ENCODE peak calls at places on chromosomes 12 and 14, in seven cellular contexts. Z is psoas muscle, P is cardiac fibroblast, X is right lobe of liver, D is HFF-Myc, L is stomach, T is fibroblast of pulmonary artery. R is an unnamed sample.

GRCh38 chr14:52012635-52013034 is 23.3 kb downstream of the RTRAF start:
- DNase-seq in Z (peak), P (peak), X (no peak), D (no peak), L (no peak), T (peak), R (no peak)

GRCh38 chr12:82486524-82487235 is 128.4 kb downstream of the METTL25 start:
- DNase-seq in Z (no peak), P (peak), X (no peak), D (no peak), L (no peak), T (peak), R (no peak)

GRCh38 chr12:1797011-1797901 is 23.1 kb upstream of the LRTM2 start:
- DNase-seq in Z (peak), P (peak), X (peak), D (no peak), L (peak), T (no peak), R (no peak)

GRCh38 chr12:107912421-107913004 is 138.0 kb downstream of the ASCL4 start:
- DNase-seq in Z (peak), P (peak), X (peak), D (no peak), L (peak), T (peak), R (peak)

GRCh38 chr14:87175175-87175574 is 817.8 kb downstream of the GALC start:
- DNase-seq in Z (no peak), P (no peak), X (no peak), D (no peak), L (no peak), T (no peak), R (no peak)

GRCh38 chr14:76729195-76729594 is 32.1 kb upstream of the VASH1 start:
- DNase-seq in Z (no peak), P (no peak), X (no peak), D (no peak), L (no peak), T (no peak), R (no peak)

GRCh38 chr12:56358836-56359532 is 923 bp downstream of the STAT2 start:
- DNase-seq in Z (no peak), P (peak), X (no peak), D (peak), L (no peak), T (peak), R (no peak)

GRCh38 chr12:49706351-49707126 is 666 bp downstream of the FMNL3 start:
- DNase-seq in Z (peak), P (peak), X (peak), D (no peak), L (peak), T (peak), R (peak)

GRCh38 chr12:126051611-126052107 is 986.4 kb downstream of the AACS start:
- DNase-seq in Z (no peak), P (peak), X (no peak), D (no peak), L (no peak), T (peak), R (no peak)

GRCh38 chr12:127556487-127556886 is 710.5 kb upstream of the TMEM132C start:
- DNase-seq in Z (no peak), P (no peak), X (no peak), D (no peak), L (no peak), T (no peak), R (no peak)

GRCh38 chr14:55702501-55702900 is 122.5 kb downstream of the KTN1 start:
- DNase-seq in Z (no peak), P (no peak), X (no peak), D (no peak), L (no peak), T (no peak), R (no peak)

GRCh38 chr14:72547999-72548398 is 345.9 kb downstream of the DPF3 start:
- DNase-seq in Z (no peak), P (peak), X (peak), D (no peak), L (no peak), T (no peak), R (no peak)

GRCh38 chr12:88878295-88878694 is 298.0 kb upstream of the KITLG start:
- DNase-seq in Z (no peak), P (no peak), X (no peak), D (no peak), L (no peak), T (no peak), R (no peak)

GRCh38 chr12:68521321-68521839 is 89.3 kb upstream of the RAP1B start:
- DNase-seq in Z (no peak), P (peak), X (no peak), D (no peak), L (no peak), T (peak), R (no peak)

GRCh38 chr12:47547077-47547476 is 158.8 kb downstream of the RPAP3 start:
- DNase-seq in Z (no peak), P (peak), X (no peak), D (no peak), L (no peak), T (peak), R (no peak)

GRCh38 chr12:109446-109845 is 42.9 kb downstream of the IQSEC3 start:
- DNase-seq in Z (no peak), P (no peak), X (no peak), D (no peak), L (no peak), T (no peak), R (no peak)

DNA sequence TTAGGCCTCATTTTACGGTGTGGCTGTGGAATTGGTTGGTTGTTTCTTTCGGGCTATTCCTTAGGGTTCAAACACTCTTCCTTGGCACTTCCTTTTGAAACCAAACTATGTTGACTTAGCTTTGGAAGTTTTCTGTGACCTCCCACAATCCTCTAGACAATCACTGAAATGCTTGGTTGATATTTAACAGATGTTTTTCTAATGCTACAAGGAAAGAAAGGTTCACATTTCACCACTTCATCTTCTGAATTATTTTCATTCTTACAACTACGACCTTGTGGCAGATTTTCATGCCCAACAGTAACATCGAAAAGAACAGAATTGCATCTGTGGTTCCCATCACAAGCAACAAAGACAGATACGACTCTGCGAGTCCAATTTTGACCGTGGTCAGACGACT is 16.8 kb downstream of the PRKAB1 start:
- DNase-seq in Z (no peak), P (no peak), X (no peak), D (no peak), L (no peak), T (no peak), R (no peak)
- TF ChIP-seq CTCF in Z (no peak), P (no peak), X (no peak), D (no peak), L (no peak), T (no peak), R (no peak)

DNA sequence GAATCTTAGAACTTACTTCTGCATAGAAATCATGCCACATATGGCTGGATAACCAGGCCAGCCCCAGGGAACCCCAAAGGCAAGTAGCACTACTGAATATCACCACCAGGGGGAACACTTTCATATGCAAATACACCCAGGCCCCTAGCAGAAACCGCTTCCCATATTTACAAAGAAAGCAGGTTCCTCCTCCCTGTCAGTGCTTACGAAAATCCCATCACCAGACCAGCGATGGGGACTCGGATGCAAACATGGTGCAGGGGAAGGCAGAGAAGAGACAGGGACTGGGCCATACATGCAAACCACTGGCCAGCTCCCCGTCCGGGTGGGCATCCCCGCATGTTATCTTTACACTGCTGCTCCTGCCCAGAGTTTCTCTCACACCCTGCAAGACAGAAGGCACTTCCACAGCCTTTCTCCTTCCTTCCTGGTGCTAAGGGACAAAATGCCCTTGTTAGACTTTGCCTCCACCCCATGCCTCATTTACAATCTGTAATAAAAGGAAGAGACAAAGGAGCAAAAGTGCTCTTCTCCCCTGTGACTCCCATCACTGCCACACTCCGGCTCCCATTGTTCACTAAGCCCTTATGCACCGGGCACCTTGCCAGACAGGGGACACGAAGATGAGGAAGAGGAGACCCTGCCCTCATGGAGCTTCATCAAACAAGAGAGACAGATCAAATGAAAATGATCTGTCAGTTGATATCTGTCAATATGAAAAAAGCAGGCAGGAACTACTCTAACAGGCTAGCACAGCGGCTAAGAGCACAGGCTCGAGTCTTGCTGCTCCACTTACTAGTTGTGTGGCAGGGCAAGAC is 62.3 kb downstream of the PTPN21 start:
- DNase-seq in Z (no peak), P (peak), X (peak), D (peak), L (peak), T (peak), R (peak)
- TF ChIP-seq CTCF in Z (peak), P (peak), X (peak), D (peak), L (peak), T (peak), R (peak)

DNA sequence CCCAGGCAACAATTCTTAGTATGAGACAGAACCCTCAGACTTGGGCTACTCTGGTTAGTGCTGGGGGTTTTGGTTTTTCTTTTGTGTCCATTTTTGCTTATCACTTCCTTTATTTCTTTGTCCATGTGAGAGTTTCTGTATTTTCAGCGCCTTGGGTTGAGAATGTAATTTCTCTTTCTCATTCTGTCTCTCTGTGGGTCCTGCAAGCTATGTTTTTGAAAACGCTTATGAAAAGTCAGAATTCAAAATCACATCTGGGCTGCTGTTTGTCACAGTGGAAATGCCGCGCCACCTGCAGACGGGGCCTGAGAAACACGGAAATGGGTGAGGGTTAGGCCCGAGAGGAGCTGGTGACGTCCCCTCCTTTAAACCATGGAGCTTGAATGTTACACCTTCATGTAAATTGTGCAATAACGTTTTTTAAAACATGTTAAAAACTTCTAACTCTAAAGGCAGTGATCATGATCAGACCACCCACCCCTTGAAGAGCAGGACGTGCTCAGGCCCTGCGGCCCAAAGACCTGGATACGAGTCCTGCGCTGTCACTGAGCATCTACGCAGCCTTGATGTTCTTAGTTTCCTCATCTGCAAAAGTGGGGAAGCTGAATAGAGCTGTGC is 26.1 kb downstream of the JDP2 start:
- DNase-seq in Z (no peak), P (no peak), X (no peak), D (no peak), L (no peak), T (no peak), R (no peak)
- TF ChIP-seq CTCF in Z (no peak), P (no peak), X (no peak), D (no peak), L (no peak), T (no peak), R (no peak)

GRCh38 chr12:83690465-83690864 is 1003.8 kb downstream of the TMTC2 start:
- DNase-seq in Z (no peak), P (no peak), X (no peak), D (no peak), L (no peak), T (no peak), R (no peak)

GRCh38 chr12:83691730-83692129 is 1005.0 kb downstream of the TMTC2 start:
- DNase-seq in Z (no peak), P (no peak), X (no peak), D (no peak), L (no peak), T (no peak), R (no peak)
- TF ChIP-seq CTCF in Z (no peak), P (no peak), X (no peak), D (no peak), L (no peak), T (no peak), R (no peak)

GRCh38 chr12:114625294-114625851 is 58.6 kb downstream of the TBX3 start:
- DNase-seq in Z (no peak), P (peak), X (peak), D (peak), L (peak), T (peak), R (peak)
- TF ChIP-seq CTCF in Z (peak), P (peak), X (peak), D (peak), L (no peak), T (peak), R (peak)

GRCh38 chr14:49915085-49915484 is 22.2 kb downstream of the ARF6 start:
- DNase-seq in Z (no peak), P (no peak), X (no peak), D (no peak), L (no peak), T (no peak), R (no peak)
- TF ChIP-seq CTCF in Z (no peak), P (no peak), X (no peak), D (no peak), L (no peak), T (no peak), R (no peak)

GRCh38 chr12:66035289-66035961 is 95.1 kb downstream of the LLPH start:
- DNase-seq in Z (no peak), P (peak), X (no peak), D (peak), L (no peak), T (peak), R (no peak)
- TF ChIP-seq CTCF in Z (peak), P (peak), X (no peak), D (peak), L (no peak), T (peak), R (no peak)

DNA sequence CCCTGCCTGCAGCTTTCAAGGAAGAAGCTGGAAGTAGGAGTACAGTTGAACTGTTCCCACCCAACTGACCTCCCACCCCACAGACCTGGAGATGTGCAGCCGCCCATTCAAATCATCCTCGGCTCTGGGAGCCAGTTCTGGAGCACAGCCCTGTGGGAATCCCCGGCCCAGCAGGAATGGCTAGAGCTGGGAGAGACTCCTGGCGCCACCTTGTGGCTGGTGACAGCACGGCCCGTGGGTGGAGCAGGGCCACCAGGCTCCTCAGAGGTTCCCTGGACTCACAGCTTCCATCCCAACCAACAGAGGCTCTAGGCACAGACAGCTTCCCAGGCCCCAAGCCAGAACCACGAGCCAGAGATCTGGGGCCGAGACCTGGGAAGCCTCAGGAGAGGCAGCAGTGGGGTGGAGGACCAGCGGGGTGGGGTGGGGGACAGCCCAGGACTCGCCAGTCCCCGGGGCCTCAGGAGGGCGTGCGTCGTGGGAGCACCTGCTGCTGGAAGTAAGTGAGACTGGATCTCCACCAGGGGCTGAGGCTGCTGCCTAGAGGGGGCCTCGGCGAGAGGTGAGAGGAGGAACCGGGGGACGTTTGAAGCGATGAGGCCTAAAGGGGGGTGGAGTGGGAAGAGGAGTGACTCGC is 43.4 kb downstream of the RNF34 start:
- DNase-seq in Z (peak), P (peak), X (peak), D (peak), L (peak), T (peak), R (peak)
- TF ChIP-seq CTCF in Z (peak), P (peak), X (peak), D (peak), L (peak), T (peak), R (peak)

R was measured in nephron progenitor cell.